ENCODE peak calls at places on chromosomes 5 and 9, in seven cellular contexts. T is esophagus squamous epithelium, J is WTC11, H is fibroblast of pulmonary artery, Q is lower lobe of right lung, Y is brain microvascular endothelial cell, I is cardiac muscle cell. A is an unnamed sample.

GRCh38 chr9:38622083-38622674 is 1.8 kb upstream of the ANKRD18A start:
- DNase-seq in J (peak), I (peak), Y (no peak), Q (no peak), H (no peak), T (no peak), A (no peak)

GRCh38 chr5:38925154-38925925 is 79.5 kb downstream of the OSMR start:
- DNase-seq in Y (peak), T (no peak), I (no peak), Q (no peak), J (no peak), H (peak), A (peak)

GRCh38 chr9:114004221-114004716 is 73.8 kb downstream of the AMBP start:
- DNase-seq in Y (peak), T (no peak), J (peak), Q (no peak), H (peak), I (peak), A (no peak)

GRCh38 chr9:35103660-35104191 is 795 bp upstream of the STOML2 start:
- DNase-seq in Y (no peak), Q (no peak), H (no peak), I (no peak), J (no peak), T (no peak), A (no peak)

GRCh38 chr5:36875789-36876388 is 680 bp upstream of the NIPBL start:
- DNase-seq in H (peak), T (peak), Y (peak), Q (peak), J (peak), I (peak), A (peak)

GRCh38 chr9:2838984-2839367 is 4.9 kb downstream of the PUM3 start:
- DNase-seq in J (no peak), H (no peak), Y (no peak), T (no peak), Q (no peak), I (no peak), A (no peak)

GRCh38 chr5:102617857-102618187 is 119.0 kb upstream of the SLCO6A1 start:
- DNase-seq in J (no peak), Q (no peak), Y (no peak), H (no peak), I (no peak), T (no peak), A (no peak)

GRCh38 chr5:19314840-19315239 is 673.2 kb downstream of the CDH18 start:
- DNase-seq in H (no peak), Q (no peak), Y (no peak), T (no peak), J (no peak), I (no peak), A (peak)

GRCh38 chr5:139272471-139273321 is 20.8 kb upstream of the MATR3 start:
- DNase-seq in Q (no peak), H (peak), T (no peak), J (no peak), I (no peak), Y (peak), A (peak)

GRCh38 chr5:143066556-143067281 is 296.5 kb downstream of the ARHGAP26 start:
- DNase-seq in T (no peak), H (no peak), I (no peak), Q (no peak), J (no peak), Y (no peak), A (no peak)

GRCh38 chr9:98429613-98430012 is 174.2 kb upstream of the TBC1D2 start:
- DNase-seq in H (peak), T (no peak), J (no peak), I (no peak), Y (no peak), Q (no peak), A (peak)

GRCh38 chr9:114837923-114838322 is 32.1 kb upstream of the TNFSF15 start:
- DNase-seq in Y (no peak), Q (no peak), H (no peak), J (no peak), I (no peak), T (no peak), A (no peak)

GRCh38 chr5:10602031-10602806 is 38.3 kb downstream of the ANKRD33B start:
- DNase-seq in Y (no peak), Q (no peak), I (no peak), T (no peak), H (no peak), J (no peak), A (no peak)

GRCh38 chr9:127926961-127927456 is 3.6 kb downstream of the PIP5KL1 start:
- DNase-seq in I (no peak), Y (no peak), T (no peak), Q (no peak), J (no peak), H (no peak), A (no peak)

GRCh38 chr5:60463179-60463868 is 236.6 kb downstream of the DEPDC1B start:
- DNase-seq in Y (peak), T (no peak), J (no peak), H (peak), I (no peak), Q (no peak), A (peak)

GRCh38 chr5:53490747-53491146 is 10.3 kb downstream of the FST start:
- DNase-seq in T (no peak), Y (peak), H (peak), J (no peak), Q (no peak), I (no peak), A (peak)

GRCh38 chr9:26261503-26262330 is 583.5 kb upstream of the TUSC1 start:
- DNase-seq in Q (no peak), Y (peak), J (no peak), H (peak), T (no peak), I (no peak), A (peak)

GRCh38 chr9:36436909-36437308 is 36.8 kb upstream of the RNF38 start:
- DNase-seq in H (peak), J (no peak), T (no peak), I (peak), Q (peak), Y (no peak), A (no peak)

GRCh38 chr5:158948376-158948775 is 151.3 kb downstream of the EBF1 start:
- DNase-seq in I (no peak), Y (no peak), H (no peak), T (no peak), J (no peak), Q (no peak), A (no peak)

GRCh38 chr5:149140197-149141002 is 893 bp upstream of the ABLIM3 start:
- DNase-seq in H (no peak), Y (no peak), T (no peak), J (no peak), Q (no peak), I (no peak), A (no peak)

GRCh38 chr9:136011703-136012496 is 50.7 kb upstream of the UBAC1 start:
- DNase-seq in Q (peak), J (peak), T (no peak), H (peak), I (peak), Y (peak), A (peak)

GRCh38 chr5:61599370-61600140 is 267.5 kb downstream of the ZSWIM6 start:
- DNase-seq in Q (no peak), H (peak), Y (peak), I (no peak), J (no peak), T (no peak), A (peak)

GRCh38 chr5:129217179-129217578 is 122.6 kb downstream of the ISOC1 start:
- DNase-seq in I (no peak), J (no peak), T (no peak), Y (no peak), H (no peak), Q (no peak), A (no peak)

GRCh38 chr5:173486355-173486754 is 130.1 kb downstream of the BOD1 start:
- DNase-seq in Q (no peak), J (no peak), I (no peak), Y (no peak), T (no peak), H (no peak), A (no peak)

GRCh38 chr9:94526951-94527350 is 27.9 kb upstream of the PCAT7 start:
- DNase-seq in Q (no peak), Y (no peak), J (no peak), I (no peak), T (no peak), H (no peak), A (no peak)

GRCh38 chr9:134340475-134341186 is 14.4 kb downstream of the RXRA start:
- DNase-seq in I (no peak), J (no peak), Y (no peak), H (no peak), T (no peak), Q (peak), A (no peak)

GRCh38 chr5:34716986-34717385 is 60.9 kb downstream of the RAI14 start:
- DNase-seq in Y (no peak), T (no peak), I (no peak), Q (no peak), H (no peak), J (no peak), A (no peak)

GRCh38 chr9:135503371-135504261 is 3.1 kb downstream of the MRPS2 start:
- DNase-seq in T (no peak), Y (no peak), Q (peak), J (no peak), H (no peak), I (no peak), A (no peak)

GRCh38 chr5:34563269-34563668 is 92.9 kb upstream of the RAI14 start:
- DNase-seq in I (no peak), T (no peak), Q (no peak), H (no peak), J (no peak), Y (no peak), A (no peak)

GRCh38 chr9:128317629-128318028 is 4.6 kb downstream of the TRUB2 start:
- DNase-seq in T (no peak), Y (no peak), I (no peak), J (no peak), H (no peak), Q (no peak), A (no peak)

GRCh38 chr5:31476607-31477200 is 55.2 kb downstream of the DROSHA start:
- DNase-seq in J (no peak), Y (no peak), T (no peak), H (no peak), I (no peak), Q (no peak), A (no peak)

GRCh38 chr9:23771746-23772145 is 54.3 kb downstream of the ELAVL2 start:
- DNase-seq in Q (no peak), J (no peak), I (no peak), H (no peak), Y (no peak), T (no peak), A (no peak)

GRCh38 chr5:98128846-98129245 is 644.6 kb upstream of the RGMB start:
- DNase-seq in J (no peak), T (no peak), H (no peak), Y (no peak), I (no peak), Q (no peak), A (no peak)

GRCh38 chr9:92723801-92724323 is 40.8 kb downstream of the BICD2 start:
- DNase-seq in J (no peak), Q (peak), I (no peak), T (no peak), Y (no peak), H (no peak), A (no peak)

GRCh38 chr5:90786756-90787155 is 228.2 kb downstream of the ADGRV1 start:
- DNase-seq in Q (no peak), J (no peak), I (no peak), H (no peak), Y (no peak), T (no peak), A (no peak)

GRCh38 chr9:94936411-94936810 is 209.9 kb downstream of the AOPEP start:
- DNase-seq in J (no peak), H (peak), Y (no peak), T (no peak), Q (no peak), I (no peak), A (peak)

GRCh38 chr5:68182094-68182493 is 33.5 kb upstream of the PIK3R1 start:
- DNase-seq in Q (no peak), I (no peak), J (no peak), Y (no peak), H (no peak), T (no peak), A (no peak)

GRCh38 chr5:101942321-101942882 is 353.7 kb downstream of the SLCO4C1 start:
- DNase-seq in T (no peak), Y (peak), H (peak), J (peak), Q (no peak), I (peak), A (no peak)

DNA sequence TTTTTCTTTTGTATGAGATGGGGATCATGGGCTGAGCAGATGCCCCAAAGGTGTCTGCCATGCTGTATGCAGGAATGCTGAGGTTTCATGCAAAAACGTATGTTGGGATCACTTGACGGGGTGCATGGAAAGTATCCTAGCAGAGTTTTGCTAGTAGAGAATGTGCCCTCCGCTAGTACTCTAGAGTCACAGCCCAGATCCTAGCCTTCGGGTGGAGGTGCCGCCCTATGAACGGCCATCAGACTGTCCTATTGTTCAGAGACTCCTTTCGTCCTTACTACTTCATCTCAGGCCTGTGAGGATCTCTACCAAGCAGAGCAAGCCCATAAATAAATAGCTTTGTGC is 69.6 kb upstream of the SPATA31E1 start:
- DNase-seq in I (no peak), T (no peak), Q (no peak), H (no peak), Y (no peak), J (no peak), A (no peak)
- TF ChIP-seq CTCF in I (no peak), T (no peak), Q (no peak), H (no peak), Y (no peak), J (no peak), A (no peak)

GRCh38 chr5:56814963-56815656 is at the start of gene MAP3K1:
- DNase-seq in J (peak), T (peak), H (peak), I (peak), Q (peak), Y (peak), A (peak)

GRCh38 chr5:56815657-56816545 is 552 bp downstream of the MAP3K1 start:
- DNase-seq in Q (peak), I (peak), Y (no peak), H (peak), T (no peak), J (peak), A (no peak)

GRCh38 chr5:56818409-56819026 is 3.2 kb downstream of the MAP3K1 start:
- DNase-seq in Q (no peak), I (no peak), H (peak), J (no peak), T (no peak), Y (peak), A (peak)

GRCh38 chr5:56817306-56817986 is 2.1 kb downstream of the MAP3K1 start:
- DNase-seq in Q (no peak), I (no peak), T (no peak), H (no peak), J (no peak), Y (no peak), A (no peak)

DNA sequence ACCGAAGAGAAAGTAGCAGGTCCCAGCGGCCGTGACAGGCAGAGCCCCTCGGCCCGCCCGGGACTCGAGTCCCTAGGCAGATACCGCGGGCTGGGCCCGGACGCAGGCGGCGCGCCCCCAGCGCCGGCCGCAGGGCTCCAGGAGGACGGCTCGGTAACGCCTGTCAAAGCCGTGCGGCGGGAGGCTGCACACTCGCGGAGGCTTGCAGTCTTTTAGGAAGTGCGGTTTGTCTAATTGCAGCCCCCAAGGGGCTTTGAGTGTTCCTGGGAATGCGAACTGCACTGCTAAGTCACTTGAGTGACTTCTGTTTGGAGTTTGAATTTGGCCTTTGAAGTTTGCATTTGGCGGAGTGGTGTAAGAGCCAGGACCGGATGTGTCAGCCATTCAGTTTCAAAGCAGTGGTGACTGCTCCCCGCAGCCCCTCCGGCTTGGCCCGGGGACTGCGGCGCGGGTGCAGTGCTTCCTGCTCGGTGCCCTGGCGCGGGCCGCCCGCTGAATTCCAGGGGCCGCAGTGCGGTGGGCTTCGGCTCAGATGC is 1.3 kb downstream of the MAP3K1 start:
- DNase-seq in T (no peak), H (peak), Y (peak), J (peak), Q (peak), I (peak), A (peak)
- TF ChIP-seq CTCF in T (no peak), H (no peak), Y (no peak), J (no peak), Q (no peak), I (peak), A (no peak)

GRCh38 chr5:57307516-57307915 is 133.7 kb downstream of the GPBP1 start:
- DNase-seq in Q (no peak), I (no peak), H (no peak), J (no peak), T (no peak), Y (no peak), A (peak)

GRCh38 chr5:57313716-57314115 is 139.9 kb downstream of the GPBP1 start:
- DNase-seq in Q (no peak), T (no peak), I (no peak), Y (no peak), H (no peak), J (no peak), A (peak)

GRCh38 chr5:57311921-57312320 is 138.1 kb downstream of the GPBP1 start:
- DNase-seq in H (no peak), Y (no peak), J (no peak), I (no peak), Q (no peak), T (no peak), A (no peak)

GRCh38 chr5:57315941-57316340 is 142.1 kb downstream of the GPBP1 start:
- DNase-seq in Y (no peak), H (no peak), J (no peak), Q (no peak), I (no peak), T (no peak), A (no peak)

DNA sequence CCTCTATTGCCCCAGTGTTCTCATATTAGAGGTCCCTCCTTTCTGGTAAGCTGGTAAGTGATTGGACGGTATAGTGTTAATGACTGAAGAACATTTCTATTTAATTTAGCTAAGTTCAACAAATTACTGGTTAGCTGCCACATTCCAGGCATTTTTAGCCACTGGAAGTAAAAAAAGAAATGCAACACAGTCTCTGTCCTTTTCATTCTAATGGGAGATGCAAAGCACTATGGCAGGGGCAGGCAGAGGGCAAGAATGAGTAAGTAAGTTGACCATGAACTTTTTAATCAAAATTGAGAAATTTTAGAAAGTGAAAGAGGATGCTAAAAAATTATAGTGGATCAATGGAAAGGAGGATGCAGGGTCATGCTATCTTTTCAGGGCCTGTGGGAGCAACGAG is 137.4 kb downstream of the GPBP1 start:
- DNase-seq in Q (no peak), H (no peak), Y (no peak), T (no peak), I (no peak), J (no peak), A (no peak)
- TF ChIP-seq CTCF in Q (no peak), H (no peak), Y (no peak), T (no peak), I (no peak), J (no peak), A (no peak)

DNA sequence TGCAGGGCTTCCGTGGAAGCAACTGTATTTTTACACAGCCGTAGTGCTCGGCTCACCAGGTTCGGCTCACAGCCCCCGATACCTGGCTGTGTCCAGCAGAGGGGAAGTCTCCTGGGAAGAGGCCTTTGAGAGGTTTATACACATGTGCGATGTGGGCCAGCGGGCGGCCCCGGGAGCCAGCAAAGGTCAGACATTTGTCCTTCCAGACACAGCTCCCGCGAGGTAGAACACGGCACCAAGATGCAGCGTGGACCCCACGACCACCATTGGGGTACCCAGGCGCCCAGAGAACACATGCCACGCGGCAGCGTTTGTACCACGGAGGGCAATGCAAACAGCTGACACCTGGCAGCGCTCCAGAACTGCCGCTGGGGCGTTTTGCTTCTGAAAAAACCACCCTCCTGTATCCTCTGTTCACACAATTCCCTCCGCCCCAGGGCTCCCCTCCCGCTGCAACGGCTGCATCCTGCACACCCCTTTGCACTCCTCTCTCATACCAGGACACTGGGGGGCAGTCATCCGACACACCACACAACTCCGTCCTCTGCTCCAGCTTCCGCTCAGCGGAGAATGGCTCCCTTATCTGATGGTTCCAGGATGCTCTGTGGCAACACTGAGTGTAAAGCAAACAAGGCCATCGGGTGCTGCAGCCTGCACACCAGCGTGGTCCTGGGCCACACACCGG is 235.3 kb downstream of the SYK start:
- DNase-seq in Y (peak), H (peak), I (peak), T (peak), J (peak), Q (peak), A (peak)
- TF ChIP-seq CTCF in Y (peak), H (peak), I (peak), T (peak), J (no peak), Q (peak), A (peak)

DNA sequence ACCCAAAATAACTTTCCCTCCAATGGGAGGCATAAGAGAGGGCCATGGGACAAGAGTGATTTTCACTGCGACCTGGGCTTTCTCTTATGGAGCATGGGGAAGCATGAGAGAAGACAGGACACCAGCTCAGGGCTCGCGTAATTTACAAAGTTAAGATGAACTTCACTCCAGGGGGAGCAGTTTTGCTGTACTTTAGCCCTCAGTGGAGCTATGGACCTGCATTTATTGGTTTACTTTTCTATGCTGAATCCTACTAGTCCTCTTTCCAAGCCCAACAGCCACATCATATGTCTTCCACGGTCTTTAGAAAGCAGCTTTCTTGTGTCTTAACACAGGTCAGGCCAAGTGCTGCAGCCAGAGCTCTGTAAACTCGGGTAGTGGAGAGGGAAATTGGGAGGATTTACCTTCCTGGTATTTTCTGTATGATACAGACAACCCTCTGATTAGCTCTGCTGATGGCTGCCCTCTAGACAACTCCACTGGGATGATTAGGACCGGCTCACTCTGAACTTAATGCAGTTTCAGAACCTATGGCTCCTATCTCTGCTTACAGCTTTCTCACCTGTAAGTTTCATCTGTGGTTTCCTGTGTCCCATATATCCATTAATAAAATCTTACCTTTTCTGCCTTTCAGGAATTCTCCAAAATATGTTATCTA is 581.0 kb upstream of the RORB start:
- DNase-seq in J (peak), Y (no peak), H (peak), I (peak), Q (no peak), T (no peak), A (peak)
- TF ChIP-seq CTCF in J (no peak), Y (peak), H (peak), I (peak), Q (no peak), T (no peak), A (no peak)